ENCODE peak calls at places on chromosomes 12 and 14, in five cellular contexts. X is HFF-Myc, K is astrocyte of the spinal cord, U is left ventricle myocardium inferior, B is SK-N-SH. Z is an unnamed sample.

GRCh38 chr14:95185452-95186392 is 28.4 kb upstream of the DICER1 start:
- DNase-seq in K (peak), B (no peak), X (no peak), U (peak), Z (peak)

GRCh38 chr12:1527789-1528188 is 66.6 kb downstream of the FBXL14 start:
- DNase-seq in X (no peak), B (no peak), K (peak), U (no peak), Z (peak)

GRCh38 chr14:61343991-61344405 is 22.6 kb downstream of the PRKCH start:
- DNase-seq in B (no peak), U (no peak), X (no peak), K (no peak), Z (no peak)

GRCh38 chr14:56002876-56003625 is 115.2 kb upstream of the PELI2 start:
- DNase-seq in U (no peak), B (no peak), K (peak), X (no peak), Z (no peak)

GRCh38 chr14:103057372-103058208 is at the start of gene CDC42BPB:
- DNase-seq in X (no peak), K (peak), B (peak), U (peak), Z (peak)

GRCh38 chr14:93655078-93655750 is 133.1 kb downstream of the PRIMA1 start:
- DNase-seq in B (peak), K (peak), U (no peak), X (peak), Z (peak)

GRCh38 chr14:76546426-76547221 is 170.7 kb downstream of the ESRRB start:
- DNase-seq in X (peak), B (peak), K (no peak), U (no peak), Z (no peak)

GRCh38 chr14:100824156-100824555 is 1.8 kb upstream of the MEG3 start:
- DNase-seq in U (peak), K (peak), X (no peak), B (peak), Z (peak)

GRCh38 chr12:78566461-78566860 is 298.1 kb upstream of the SYT1 start:
- DNase-seq in B (no peak), U (no peak), K (no peak), X (no peak), Z (no peak)

GRCh38 chr12:6279631-6280030 is 30.9 kb upstream of the PLEKHG6 start:
- DNase-seq in X (no peak), K (no peak), B (no peak), U (no peak), Z (no peak)

GRCh38 chr12:50058743-50059312 is 1.4 kb downstream of the ASIC1 start:
- DNase-seq in X (no peak), K (no peak), U (no peak), B (no peak), Z (no peak)

GRCh38 chr14:88568196-88568595 is 5.4 kb downstream of the ZC3H14 start:
- DNase-seq in B (no peak), K (no peak), X (no peak), U (no peak), Z (no peak)

GRCh38 chr12:113740699-113741098 is 225.4 kb downstream of the RBM19 start:
- DNase-seq in X (no peak), B (no peak), U (no peak), K (no peak), Z (no peak)

GRCh38 chr12:54370218-54370730 is 6.0 kb upstream of the GPR84 start:
- DNase-seq in B (peak), K (peak), X (no peak), U (peak), Z (peak)

GRCh38 chr14:74614508-74615495 is 2.8 kb upstream of the LTBP2 start:
- DNase-seq in X (no peak), K (no peak), B (no peak), U (no peak), Z (peak)

GRCh38 chr12:49920915-49921286 is 17.2 kb upstream of the FAIM2 start:
- DNase-seq in K (no peak), U (no peak), B (no peak), X (no peak), Z (no peak)

GRCh38 chr12:57621497-57622292 is 10.5 kb downstream of the ARHGEF25 start:
- DNase-seq in K (no peak), B (peak), X (no peak), U (peak), Z (peak)

GRCh38 chr12:47360771-47361388 is 281.1 kb upstream of the AMIGO2 start:
- DNase-seq in U (no peak), X (no peak), K (no peak), B (no peak), Z (no peak)

GRCh38 chr12:79881351-79881750 is 53.5 kb downstream of the PPP1R12A start:
- DNase-seq in X (no peak), U (no peak), K (no peak), B (no peak), Z (no peak)

GRCh38 chr14:68466491-68466977 is 326.3 kb downstream of the ZFP36L1 start:
- DNase-seq in X (no peak), K (peak), U (no peak), B (no peak), Z (peak)

GRCh38 chr14:90604356-90604755 is 207.5 kb downstream of the CALM1 start:
- DNase-seq in B (peak), U (no peak), X (no peak), K (no peak), Z (no peak)

GRCh38 chr12:22683131-22683530 is 58.2 kb downstream of the ETNK1 start:
- DNase-seq in B (no peak), U (no peak), K (no peak), X (no peak), Z (no peak)

GRCh38 chr14:67411375-67411774 is 590 bp downstream of the PLEK2 start:
- DNase-seq in X (no peak), K (no peak), B (no peak), U (no peak), Z (no peak)

GRCh38 chr14:60064491-60065072 is 27.1 kb upstream of the PCNX4 start:
- DNase-seq in B (peak), K (peak), U (no peak), X (no peak), Z (peak)

GRCh38 chr14:95686935-95687334 is 709 bp downstream of the TCL1B start:
- DNase-seq in K (no peak), X (no peak), B (no peak), U (no peak), Z (no peak)

DNA sequence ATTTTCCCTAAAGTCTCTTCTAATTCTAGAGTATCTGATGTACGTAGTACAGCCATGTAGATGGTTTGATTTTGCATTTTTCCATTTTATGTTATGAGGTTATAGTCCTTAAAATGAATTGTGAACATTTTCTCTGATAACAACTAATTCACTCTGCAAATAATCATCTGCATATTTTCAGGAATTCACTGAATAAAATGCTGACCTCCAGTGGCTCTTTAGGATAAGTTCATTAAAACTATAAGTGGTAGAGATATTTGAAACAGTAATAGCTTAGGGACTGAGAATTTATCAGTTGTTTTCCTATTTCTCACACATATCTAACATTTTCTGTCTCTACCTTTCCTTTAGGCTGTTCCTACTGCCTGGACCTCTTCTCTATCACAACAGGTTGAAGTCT is 4.4 kb downstream of the MSRB3 start:
- DNase-seq in K (no peak), X (no peak), B (no peak), U (no peak), Z (no peak)
- TF ChIP-seq CTCF in K (no peak), X (no peak), B (peak), U (no peak), Z (peak)

DNA sequence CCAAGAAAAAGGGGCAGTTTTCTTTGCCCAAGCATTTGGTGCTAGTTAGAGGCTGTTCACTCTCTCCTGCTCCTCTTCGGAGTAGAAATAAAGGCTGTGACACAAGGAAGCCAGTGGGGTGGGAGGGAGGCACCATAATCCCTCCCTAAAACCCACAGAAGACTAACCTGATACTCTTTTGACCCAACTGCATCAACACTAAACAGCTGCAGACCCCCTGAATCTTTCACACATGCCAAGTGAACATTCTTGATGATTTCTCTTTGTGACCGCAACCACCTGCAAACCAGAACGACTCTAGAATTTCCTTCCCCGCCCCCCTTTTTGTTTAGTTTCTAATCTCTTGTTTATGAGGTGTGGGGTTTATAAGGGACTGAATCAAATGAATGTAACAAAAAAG is 175.8 kb upstream of the BCL2L14 start:
- DNase-seq in B (no peak), K (no peak), X (no peak), U (no peak), Z (no peak)
- H3K4me3 ChIP-seq in B (no peak), K (no peak), X (no peak), U (no peak), Z (no peak)

GRCh38 chr12:127411981-127412380 is 855.0 kb upstream of the TMEM132C start:
- DNase-seq in U (no peak), K (no peak), X (no peak), B (no peak), Z (no peak)

GRCh38 chr12:127416796-127417195 is 850.2 kb upstream of the TMEM132C start:
- DNase-seq in X (no peak), B (no peak), K (peak), U (no peak), Z (no peak)

GRCh38 chr12:127411141-127411915 is 855.6 kb upstream of the TMEM132C start:
- DNase-seq in X (no peak), B (no peak), U (no peak), K (no peak), Z (peak)

DNA sequence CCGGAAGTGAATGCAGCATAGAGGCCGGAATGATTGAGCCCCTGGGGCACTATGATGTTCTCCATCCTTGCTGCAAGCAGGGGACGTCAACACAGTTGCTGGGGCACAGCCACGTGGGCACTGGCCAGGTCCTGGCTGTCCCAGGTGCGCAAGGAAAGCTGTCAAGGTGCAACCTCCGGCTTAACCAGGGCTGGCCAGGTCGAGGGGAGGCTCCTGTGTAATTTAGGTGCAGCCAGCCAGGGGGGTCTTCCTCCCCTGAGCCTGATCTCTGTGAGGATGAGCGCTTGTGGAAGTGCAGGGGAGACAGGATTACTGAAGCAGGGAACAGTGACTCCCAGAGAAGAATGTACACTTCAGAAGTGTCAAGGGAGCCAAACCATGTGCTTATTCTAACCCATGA is 852.8 kb upstream of the TMEM132C start:
- DNase-seq in B (no peak), K (no peak), X (no peak), U (no peak), Z (no peak)
- TF ChIP-seq CTCF in B (no peak), K (no peak), X (no peak), U (no peak), Z (no peak)

GRCh38 chr12:106815741-106816140 is 41.3 kb downstream of the RIC8B start:
- DNase-seq in K (no peak), U (no peak), X (no peak), B (no peak), Z (no peak)
- H3K4me3 ChIP-seq in K (no peak), U (no peak), X (no peak), B (no peak), Z (no peak)

GRCh38 chr14:78088941-78089340 is 81.2 kb upstream of the NRXN3 start:
- DNase-seq in K (no peak), X (no peak), U (no peak), B (no peak), Z (no peak)

GRCh38 chr14:78086342-78086741 is 83.8 kb upstream of the NRXN3 start:
- DNase-seq in B (no peak), X (no peak), K (no peak), U (no peak), Z (no peak)

GRCh38 chr14:78091361-78091760 is 78.8 kb upstream of the NRXN3 start:
- DNase-seq in B (no peak), U (no peak), K (no peak), X (no peak), Z (no peak)

GRCh38 chr14:78092040-78092439 is 78.1 kb upstream of the NRXN3 start:
- DNase-seq in B (no peak), U (no peak), X (no peak), K (no peak), Z (no peak)

GRCh38 chr14:78090820-78091219 is 79.4 kb upstream of the NRXN3 start:
- DNase-seq in U (no peak), B (no peak), X (no peak), K (no peak), Z (no peak)
- TF ChIP-seq CTCF in U (no peak), B (no peak), X (no peak), K (no peak), Z (no peak)

GRCh38 chr12:85279449-85280137 is 427 bp upstream of the ALX1 start:
- DNase-seq in U (peak), B (peak), K (peak), X (no peak), Z (no peak)

GRCh38 chr12:85280138-85280983 is at the start of gene ALX1:
- DNase-seq in U (no peak), K (peak), B (peak), X (peak), Z (peak)

GRCh38 chr12:85280984-85281946 is 1.2 kb downstream of the ALX1 start:
- DNase-seq in B (no peak), X (no peak), U (no peak), K (peak), Z (no peak)

GRCh38 chr12:85277900-85278597 is 2.0 kb upstream of the ALX1 start:
- DNase-seq in K (peak), B (no peak), X (no peak), U (no peak), Z (no peak)

GRCh38 chr12:85278598-85279448 is 1.2 kb upstream of the ALX1 start:
- DNase-seq in U (no peak), K (peak), X (no peak), B (no peak), Z (no peak)
- H3K4me3 ChIP-seq in U (peak), K (no peak), X (no peak), B (no peak), Z (no peak)

GRCh38 chr12:3103806-3104205 is 26.6 kb downstream of the TSPAN9 start:
- DNase-seq in X (no peak), U (no peak), K (no peak), B (peak), Z (no peak)

GRCh38 chr12:3105690-3106479 is 28.7 kb downstream of the TSPAN9 start:
- DNase-seq in X (no peak), B (no peak), K (no peak), U (no peak), Z (no peak)

GRCh38 chr12:3106564-3106963 is 29.4 kb downstream of the TSPAN9 start:
- DNase-seq in U (no peak), B (no peak), K (no peak), X (no peak), Z (no peak)

GRCh38 chr12:3107954-3108353 is 30.8 kb downstream of the TSPAN9 start:
- DNase-seq in K (no peak), X (no peak), U (no peak), B (no peak), Z (no peak)

DNA sequence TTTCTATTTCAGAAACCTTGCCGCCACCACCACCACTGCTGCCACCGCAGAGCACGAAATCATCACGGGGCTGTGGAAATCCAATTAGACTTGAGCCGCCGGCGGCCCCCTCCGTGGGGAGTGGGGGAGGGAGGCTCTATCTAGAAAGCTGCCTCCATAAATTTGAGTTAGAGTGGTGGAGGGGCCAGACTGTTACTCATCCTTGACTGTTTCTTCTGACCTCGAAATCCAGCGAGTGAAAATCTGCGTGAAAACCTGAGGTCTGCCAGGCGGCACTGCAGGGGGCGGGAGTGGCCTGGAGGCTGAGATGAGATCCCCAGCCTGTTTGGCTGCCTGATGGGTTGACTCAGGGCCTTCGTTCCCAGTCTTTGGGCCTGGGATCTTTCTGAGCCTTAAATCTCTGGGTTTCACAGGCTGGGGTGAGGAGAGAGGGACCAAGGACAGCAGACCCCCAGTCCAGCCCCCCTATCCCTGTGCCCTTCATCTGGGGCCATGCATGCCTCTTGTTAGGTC is 29.9 kb downstream of the TSPAN9 start:
- DNase-seq in K (peak), B (peak), U (no peak), X (no peak), Z (peak)
- TF ChIP-seq CTCF in K (no peak), B (no peak), U (no peak), X (no peak), Z (no peak)